ENCODE peak calls at places on chromosomes 13 and 19, in nine cellular contexts. One of them, this sample, is unnamed.

GRCh38 chr13:45718992-45719391 is 16.9 kb downstream of the CBY2 start:
- DNase-seq in Peyer's patch: no peak
- DNase-seq in HFFc6: peak
- DNase-seq in CD8-positive, alpha-beta T cell: no peak
- DNase-seq in GM23338: peak
- DNase-seq in astrocyte of the spinal cord: peak
- DNase-seq in choroid plexus epithelial cell: peak
- DNase-seq in brain microvascular endothelial cell: no peak
- DNase-seq in neural crest cell: no peak
- DNase-seq in this sample: peak

GRCh38 chr19:2039959-2040646 is 10.9 kb downstream of the MKNK2 start:
- DNase-seq in Peyer's patch: no peak
- DNase-seq in HFFc6: no peak
- DNase-seq in CD8-positive, alpha-beta T cell: no peak
- DNase-seq in GM23338: no peak
- DNase-seq in astrocyte of the spinal cord: no peak
- DNase-seq in choroid plexus epithelial cell: no peak
- DNase-seq in brain microvascular endothelial cell: no peak
- DNase-seq in neural crest cell: no peak
- DNase-seq in this sample: no peak

GRCh38 chr13:113267642-113268405 is 29.2 kb upstream of the LAMP1 start:
- DNase-seq in Peyer's patch: no peak
- DNase-seq in HFFc6: no peak
- DNase-seq in CD8-positive, alpha-beta T cell: no peak
- DNase-seq in GM23338: peak
- DNase-seq in astrocyte of the spinal cord: no peak
- DNase-seq in choroid plexus epithelial cell: no peak
- DNase-seq in brain microvascular endothelial cell: no peak
- DNase-seq in neural crest cell: no peak
- DNase-seq in this sample: no peak

GRCh38 chr19:11264452-11265176 is 2.3 kb upstream of the DOCK6 start:
- DNase-seq in Peyer's patch: no peak
- DNase-seq in HFFc6: no peak
- DNase-seq in CD8-positive, alpha-beta T cell: no peak
- DNase-seq in GM23338: peak
- DNase-seq in astrocyte of the spinal cord: no peak
- DNase-seq in choroid plexus epithelial cell: no peak
- DNase-seq in brain microvascular endothelial cell: no peak
- DNase-seq in neural crest cell: no peak
- DNase-seq in this sample: no peak

GRCh38 chr13:99808786-99809185 is 162.8 kb downstream of the ZIC5 start:
- DNase-seq in Peyer's patch: no peak
- DNase-seq in HFFc6: no peak
- DNase-seq in CD8-positive, alpha-beta T cell: no peak
- DNase-seq in GM23338: no peak
- DNase-seq in astrocyte of the spinal cord: no peak
- DNase-seq in choroid plexus epithelial cell: no peak
- DNase-seq in brain microvascular endothelial cell: no peak
- DNase-seq in neural crest cell: no peak
- DNase-seq in this sample: no peak

GRCh38 chr19:49092686-49093085 is 7.4 kb downstream of the SNRNP70 start:
- DNase-seq in Peyer's patch: no peak
- DNase-seq in HFFc6: no peak
- DNase-seq in CD8-positive, alpha-beta T cell: no peak
- DNase-seq in GM23338: no peak
- DNase-seq in astrocyte of the spinal cord: no peak
- DNase-seq in choroid plexus epithelial cell: no peak
- DNase-seq in brain microvascular endothelial cell: no peak
- DNase-seq in neural crest cell: no peak
- DNase-seq in this sample: no peak

GRCh38 chr13:67619987-67620386 is 389.9 kb upstream of the PCDH9 start:
- DNase-seq in Peyer's patch: no peak
- DNase-seq in HFFc6: no peak
- DNase-seq in CD8-positive, alpha-beta T cell: no peak
- DNase-seq in GM23338: no peak
- DNase-seq in astrocyte of the spinal cord: peak
- DNase-seq in choroid plexus epithelial cell: peak
- DNase-seq in brain microvascular endothelial cell: peak
- DNase-seq in neural crest cell: no peak
- DNase-seq in this sample: peak

GRCh38 chr19:45444318-45445041 is 20.8 kb upstream of the ERCC1 start:
- DNase-seq in Peyer's patch: peak
- DNase-seq in HFFc6: peak
- DNase-seq in CD8-positive, alpha-beta T cell: peak
- DNase-seq in GM23338: peak
- DNase-seq in astrocyte of the spinal cord: peak
- DNase-seq in choroid plexus epithelial cell: peak
- DNase-seq in brain microvascular endothelial cell: peak
- DNase-seq in neural crest cell: peak
- DNase-seq in this sample: no peak

GRCh38 chr13:44842158-44842557 is 147.1 kb downstream of the NUFIP1 start:
- DNase-seq in Peyer's patch: no peak
- DNase-seq in HFFc6: peak
- DNase-seq in CD8-positive, alpha-beta T cell: no peak
- DNase-seq in GM23338: no peak
- DNase-seq in astrocyte of the spinal cord: peak
- DNase-seq in choroid plexus epithelial cell: peak
- DNase-seq in brain microvascular endothelial cell: no peak
- DNase-seq in neural crest cell: no peak
- DNase-seq in this sample: no peak

GRCh38 chr19:42217522-42218442 is at the start of gene DEDD2:
- DNase-seq in Peyer's patch: peak
- DNase-seq in HFFc6: peak
- DNase-seq in CD8-positive, alpha-beta T cell: peak
- DNase-seq in GM23338: peak
- DNase-seq in astrocyte of the spinal cord: peak
- DNase-seq in choroid plexus epithelial cell: peak
- DNase-seq in brain microvascular endothelial cell: peak
- DNase-seq in neural crest cell: peak
- DNase-seq in this sample: peak

GRCh38 chr13:43227721-43228120 is 204.3 kb downstream of the DNAJC15 start:
- DNase-seq in Peyer's patch: no peak
- DNase-seq in HFFc6: peak
- DNase-seq in CD8-positive, alpha-beta T cell: no peak
- DNase-seq in GM23338: no peak
- DNase-seq in astrocyte of the spinal cord: no peak
- DNase-seq in choroid plexus epithelial cell: no peak
- DNase-seq in brain microvascular endothelial cell: peak
- DNase-seq in neural crest cell: no peak
- DNase-seq in this sample: no peak

GRCh38 chr19:33814181-33815165 is 17.8 kb downstream of the KCTD15 start:
- DNase-seq in Peyer's patch: no peak
- DNase-seq in HFFc6: no peak
- DNase-seq in CD8-positive, alpha-beta T cell: no peak
- DNase-seq in GM23338: no peak
- DNase-seq in astrocyte of the spinal cord: no peak
- DNase-seq in choroid plexus epithelial cell: peak
- DNase-seq in brain microvascular endothelial cell: no peak
- DNase-seq in neural crest cell: no peak
- DNase-seq in this sample: no peak

GRCh38 chr13:44930907-44931676 is 58.2 kb downstream of the NUFIP1 start:
- DNase-seq in Peyer's patch: no peak
- DNase-seq in HFFc6: peak
- DNase-seq in CD8-positive, alpha-beta T cell: no peak
- DNase-seq in GM23338: peak
- DNase-seq in astrocyte of the spinal cord: peak
- DNase-seq in choroid plexus epithelial cell: peak
- DNase-seq in brain microvascular endothelial cell: peak
- DNase-seq in neural crest cell: no peak
- DNase-seq in this sample: no peak

GRCh38 chr13:90534617-90535340 is 812.7 kb upstream of the MIR17HG start:
- DNase-seq in Peyer's patch: no peak
- DNase-seq in HFFc6: peak
- DNase-seq in CD8-positive, alpha-beta T cell: no peak
- DNase-seq in GM23338: no peak
- DNase-seq in astrocyte of the spinal cord: no peak
- DNase-seq in choroid plexus epithelial cell: no peak
- DNase-seq in brain microvascular endothelial cell: no peak
- DNase-seq in neural crest cell: no peak
- DNase-seq in this sample: no peak

GRCh38 chr19:38417544-38418506 is 8.2 kb downstream of the RASGRP4 start:
- DNase-seq in Peyer's patch: peak
- DNase-seq in HFFc6: no peak
- DNase-seq in CD8-positive, alpha-beta T cell: peak
- DNase-seq in GM23338: peak
- DNase-seq in astrocyte of the spinal cord: no peak
- DNase-seq in choroid plexus epithelial cell: no peak
- DNase-seq in brain microvascular endothelial cell: no peak
- DNase-seq in neural crest cell: peak
- DNase-seq in this sample: no peak

GRCh38 chr13:77422724-77423123 is 95.8 kb upstream of the MYCBP2 start:
- DNase-seq in Peyer's patch: no peak
- DNase-seq in HFFc6: no peak
- DNase-seq in CD8-positive, alpha-beta T cell: no peak
- DNase-seq in GM23338: no peak
- DNase-seq in astrocyte of the spinal cord: no peak
- DNase-seq in choroid plexus epithelial cell: no peak
- DNase-seq in brain microvascular endothelial cell: no peak
- DNase-seq in neural crest cell: no peak
- DNase-seq in this sample: no peak

GRCh38 chr19:46945668-46946067 is 74.0 kb upstream of the NPAS1 start:
- DNase-seq in Peyer's patch: no peak
- DNase-seq in HFFc6: no peak
- DNase-seq in CD8-positive, alpha-beta T cell: no peak
- DNase-seq in GM23338: no peak
- DNase-seq in astrocyte of the spinal cord: no peak
- DNase-seq in choroid plexus epithelial cell: peak
- DNase-seq in brain microvascular endothelial cell: no peak
- DNase-seq in neural crest cell: no peak
- DNase-seq in this sample: no peak

GRCh38 chr19:32392142-32392541 is 13.4 kb upstream of the DPY19L3 start:
- DNase-seq in Peyer's patch: no peak
- DNase-seq in HFFc6: no peak
- DNase-seq in CD8-positive, alpha-beta T cell: no peak
- DNase-seq in GM23338: no peak
- DNase-seq in astrocyte of the spinal cord: no peak
- DNase-seq in choroid plexus epithelial cell: no peak
- DNase-seq in brain microvascular endothelial cell: no peak
- DNase-seq in neural crest cell: no peak
- DNase-seq in this sample: no peak

GRCh38 chr19:46296722-46297431 is at the start of gene HIF3A:
- DNase-seq in Peyer's patch: no peak
- DNase-seq in HFFc6: no peak
- DNase-seq in CD8-positive, alpha-beta T cell: no peak
- DNase-seq in GM23338: peak
- DNase-seq in astrocyte of the spinal cord: peak
- DNase-seq in choroid plexus epithelial cell: peak
- DNase-seq in brain microvascular endothelial cell: no peak
- DNase-seq in neural crest cell: peak
- DNase-seq in this sample: no peak

GRCh38 chr19:4328243-4328990 is 10.2 kb downstream of the STAP2 start:
- DNase-seq in Peyer's patch: peak
- DNase-seq in HFFc6: peak
- DNase-seq in CD8-positive, alpha-beta T cell: peak
- DNase-seq in GM23338: peak
- DNase-seq in astrocyte of the spinal cord: peak
- DNase-seq in choroid plexus epithelial cell: peak
- DNase-seq in brain microvascular endothelial cell: peak
- DNase-seq in neural crest cell: peak
- DNase-seq in this sample: peak

GRCh38 chr19:18317998-18318800 is 4.7 kb downstream of the LSM4 start:
- DNase-seq in Peyer's patch: peak
- DNase-seq in HFFc6: no peak
- DNase-seq in CD8-positive, alpha-beta T cell: peak
- DNase-seq in GM23338: no peak
- DNase-seq in astrocyte of the spinal cord: no peak
- DNase-seq in choroid plexus epithelial cell: no peak
- DNase-seq in brain microvascular endothelial cell: no peak
- DNase-seq in neural crest cell: no peak
- DNase-seq in this sample: no peak
- TF ChIP-seq CTCF in Peyer's patch: no peak
- TF ChIP-seq CTCF in HFFc6: no peak
- TF ChIP-seq CTCF in CD8-positive, alpha-beta T cell: no peak
- TF ChIP-seq CTCF in GM23338: no peak
- TF ChIP-seq CTCF in astrocyte of the spinal cord: no peak
- TF ChIP-seq CTCF in choroid plexus epithelial cell: no peak
- TF ChIP-seq CTCF in brain microvascular endothelial cell: no peak
- TF ChIP-seq CTCF in neural crest cell: no peak
- TF ChIP-seq CTCF in this sample: no peak

GRCh38 chr19:13100871-13101589 is 1.6 kb downstream of the LYL1 start:
- DNase-seq in Peyer's patch: peak
- DNase-seq in HFFc6: no peak
- DNase-seq in CD8-positive, alpha-beta T cell: no peak
- DNase-seq in GM23338: peak
- DNase-seq in astrocyte of the spinal cord: no peak
- DNase-seq in choroid plexus epithelial cell: no peak
- DNase-seq in brain microvascular endothelial cell: no peak
- DNase-seq in neural crest cell: no peak
- DNase-seq in this sample: no peak
- TF ChIP-seq CTCF in Peyer's patch: peak
- TF ChIP-seq CTCF in HFFc6: peak
- TF ChIP-seq CTCF in CD8-positive, alpha-beta T cell: no peak
- TF ChIP-seq CTCF in GM23338: peak
- TF ChIP-seq CTCF in astrocyte of the spinal cord: peak
- TF ChIP-seq CTCF in choroid plexus epithelial cell: peak
- TF ChIP-seq CTCF in brain microvascular endothelial cell: peak
- TF ChIP-seq CTCF in neural crest cell: peak
- TF ChIP-seq CTCF in this sample: no peak

GRCh38 chr13:35630551-35631275 is 154.2 kb upstream of the MAB21L1 start:
- DNase-seq in Peyer's patch: no peak
- DNase-seq in HFFc6: peak
- DNase-seq in CD8-positive, alpha-beta T cell: no peak
- DNase-seq in GM23338: peak
- DNase-seq in astrocyte of the spinal cord: peak
- DNase-seq in choroid plexus epithelial cell: peak
- DNase-seq in brain microvascular endothelial cell: peak
- DNase-seq in neural crest cell: no peak
- DNase-seq in this sample: peak
- TF ChIP-seq CTCF in Peyer's patch: peak
- TF ChIP-seq CTCF in HFFc6: peak
- TF ChIP-seq CTCF in CD8-positive, alpha-beta T cell: no peak
- TF ChIP-seq CTCF in GM23338: peak
- TF ChIP-seq CTCF in astrocyte of the spinal cord: peak
- TF ChIP-seq CTCF in choroid plexus epithelial cell: peak
- TF ChIP-seq CTCF in brain microvascular endothelial cell: peak
- TF ChIP-seq CTCF in neural crest cell: peak
- TF ChIP-seq CTCF in this sample: peak

DNA sequence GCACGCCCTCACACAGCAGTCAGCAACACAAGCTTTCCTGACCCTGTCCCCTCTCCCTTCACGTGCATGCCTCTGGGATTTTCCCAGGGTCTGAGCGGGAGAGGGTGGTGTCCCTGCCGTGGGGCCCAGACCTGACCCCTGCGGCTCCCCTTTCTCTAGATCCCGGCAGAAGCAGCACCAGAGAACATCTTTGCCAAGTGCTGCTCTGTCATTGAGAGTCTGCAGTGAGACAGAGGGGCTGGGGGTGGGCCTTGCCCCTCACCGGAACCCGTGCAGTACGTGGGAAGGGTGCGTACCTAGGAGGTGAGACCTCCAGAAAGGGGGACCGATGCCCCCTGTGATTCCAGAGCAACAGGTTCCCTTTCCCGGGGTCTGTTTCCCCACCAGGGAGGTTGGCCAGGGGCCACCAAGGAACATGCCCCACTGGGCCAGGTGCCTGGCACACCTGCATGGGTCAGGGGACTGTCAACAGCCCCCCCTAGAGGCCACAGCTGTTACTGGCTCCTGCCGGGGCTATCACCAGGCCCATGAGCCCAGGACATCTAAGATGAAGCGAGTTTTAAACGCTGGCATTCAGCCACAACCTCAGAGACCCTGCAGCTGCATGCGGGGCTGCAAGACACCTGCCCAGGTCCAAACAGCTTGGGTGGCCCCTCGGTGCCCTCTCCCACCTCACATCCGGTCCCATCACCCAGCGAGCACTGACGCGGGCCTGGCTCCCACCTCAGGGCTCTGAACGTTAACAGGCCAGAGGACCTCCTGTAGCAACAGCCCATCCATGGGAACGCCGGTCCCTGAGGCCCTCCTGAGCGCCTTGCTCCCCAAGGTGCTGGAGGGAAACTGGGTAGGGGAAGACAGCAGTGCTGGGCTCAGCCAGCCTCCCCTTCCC is 12.3 kb downstream of the KHSRP start:
- DNase-seq in Peyer's patch: no peak
- DNase-seq in HFFc6: no peak
- DNase-seq in CD8-positive, alpha-beta T cell: peak
- DNase-seq in GM23338: peak
- DNase-seq in astrocyte of the spinal cord: no peak
- DNase-seq in choroid plexus epithelial cell: peak
- DNase-seq in brain microvascular endothelial cell: peak
- DNase-seq in neural crest cell: no peak
- DNase-seq in this sample: no peak
- TF ChIP-seq CTCF in Peyer's patch: peak
- TF ChIP-seq CTCF in HFFc6: peak
- TF ChIP-seq CTCF in CD8-positive, alpha-beta T cell: peak
- TF ChIP-seq CTCF in GM23338: peak
- TF ChIP-seq CTCF in astrocyte of the spinal cord: peak
- TF ChIP-seq CTCF in choroid plexus epithelial cell: peak
- TF ChIP-seq CTCF in brain microvascular endothelial cell: peak
- TF ChIP-seq CTCF in neural crest cell: peak
- TF ChIP-seq CTCF in this sample: peak

This sample was measured in astrocyte of the cerebellum.